ENCODE peak calls at places on chromosome 5, in eight cellular contexts. J is endodermal cell, A is GM23248, F is mesendoderm, U is fibroblast of lung, W is neuronal stem cell, X is PC-3, G is MM.1S. M is an unnamed sample.

GRCh38 chr5:97735209-97735608 is 552.2 kb upstream of the RIOK2 start:
- DNase-seq in J (no peak), A (peak), F (no peak), U (peak), W (no peak), X (peak), G (no peak), M (no peak)

GRCh38 chr5:132677191-132677590 is 3.4 kb downstream of the IL4 start:
- DNase-seq in J (peak), A (peak), F (peak), U (peak), W (no peak), X (peak), G (no peak), M (peak)

GRCh38 chr5:17121776-17122175 is 95.7 kb upstream of the BASP1 start:
- DNase-seq in J (no peak), A (no peak), F (no peak), U (no peak), W (no peak), X (no peak), G (no peak), M (no peak)

GRCh38 chr5:65100846-65101678 is 332.3 kb downstream of the CWC27 start:
- DNase-seq in J (peak), A (peak), F (peak), U (peak), W (peak), X (peak), G (peak), M (peak)

GRCh38 chr5:137708796-137709559 is 26.9 kb downstream of the KLHL3 start:
- DNase-seq in J (peak), A (no peak), F (no peak), U (no peak), W (no peak), X (no peak), G (peak), M (no peak)

GRCh38 chr5:134525687-134526482 is 415 bp downstream of the JADE2 start:
- DNase-seq in J (peak), A (peak), F (peak), U (peak), W (peak), X (peak), G (peak), M (peak)

GRCh38 chr5:65790371-65791163 is 68.6 kb downstream of the NLN start:
- DNase-seq in J (no peak), A (no peak), F (peak), U (no peak), W (no peak), X (no peak), G (peak), M (no peak)

GRCh38 chr5:157335534-157336422 is 69.9 kb downstream of the CYFIP2 start:
- DNase-seq in J (no peak), A (peak), F (no peak), U (no peak), W (no peak), X (peak), G (no peak), M (no peak)

GRCh38 chr5:14928661-14929060 is 57.1 kb upstream of the ANKH start:
- DNase-seq in J (no peak), A (no peak), F (no peak), U (peak), W (no peak), X (peak), G (no peak), M (no peak)

GRCh38 chr5:123976393-123977029 is 464.5 kb downstream of the CSNK1G3 start:
- DNase-seq in J (no peak), A (no peak), F (no peak), U (no peak), W (no peak), X (no peak), G (peak), M (no peak)

GRCh38 chr5:148145916-148146315 is 22.4 kb upstream of the SPINK14 start:
- DNase-seq in J (no peak), A (peak), F (peak), U (peak), W (no peak), X (peak), G (no peak), M (peak)

GRCh38 chr5:177354256-177354655 is 2.8 kb upstream of the LMAN2 start:
- DNase-seq in J (no peak), A (no peak), F (no peak), U (no peak), W (no peak), X (no peak), G (no peak), M (peak)

GRCh38 chr5:59673438-59674058 is 220.0 kb downstream of the PDE4D start:
- DNase-seq in J (no peak), A (peak), F (peak), U (peak), W (peak), X (peak), G (peak), M (peak)

GRCh38 chr5:133882801-133883200 is 85.6 kb downstream of the C5orf15 start:
- DNase-seq in J (no peak), A (no peak), F (no peak), U (no peak), W (no peak), X (no peak), G (no peak), M (no peak)

GRCh38 chr5:6827815-6828214 is 114.6 kb downstream of the TENT4A start:
- DNase-seq in J (no peak), A (no peak), F (peak), U (no peak), W (no peak), X (no peak), G (peak), M (no peak)

GRCh38 chr5:111013011-111013410 is 58.5 kb upstream of the TSLP start:
- DNase-seq in J (no peak), A (peak), F (no peak), U (peak), W (no peak), X (peak), G (no peak), M (no peak)

GRCh38 chr5:25255128-25255527 is 610.4 kb upstream of the CDH10 start:
- DNase-seq in J (no peak), A (no peak), F (no peak), U (no peak), W (no peak), X (peak), G (no peak), M (no peak)

GRCh38 chr5:68240196-68240595 is 24.6 kb downstream of the PIK3R1 start:
- DNase-seq in J (no peak), A (no peak), F (no peak), U (no peak), W (no peak), X (no peak), G (no peak), M (no peak)

GRCh38 chr5:32071351-32071944 is 102.7 kb downstream of the GOLPH3 start:
- DNase-seq in J (no peak), A (peak), F (no peak), U (peak), W (no peak), X (peak), G (no peak), M (no peak)

GRCh38 chr5:89471556-89471955 is 588.6 kb upstream of the MEF2C start:
- DNase-seq in J (no peak), A (peak), F (no peak), U (peak), W (no peak), X (no peak), G (no peak), M (no peak)

GRCh38 chr5:135486679-135487395 is 34.7 kb upstream of the TIFAB start:
- DNase-seq in J (no peak), A (no peak), F (no peak), U (no peak), W (no peak), X (no peak), G (no peak), M (no peak)

GRCh38 chr5:67294266-67294938 is 97.8 kb upstream of the CD180 start:
- DNase-seq in J (no peak), A (no peak), F (no peak), U (no peak), W (no peak), X (no peak), G (no peak), M (no peak)

GRCh38 chr5:172906436-172906835 is 52.8 kb upstream of the RPL26L1 start:
- DNase-seq in J (peak), A (peak), F (peak), U (peak), W (no peak), X (no peak), G (no peak), M (no peak)

GRCh38 chr5:98796197-98796972 is 22.9 kb downstream of the RGMB start:
- DNase-seq in J (peak), A (peak), F (peak), U (peak), W (peak), X (peak), G (peak), M (peak)

GRCh38 chr5:133727636-133728035 is 115.3 kb upstream of the FSTL4 start:
- DNase-seq in J (no peak), A (peak), F (no peak), U (peak), W (no peak), X (no peak), G (no peak), M (no peak)

GRCh38 chr5:6659941-6660684 is 26.9 kb downstream of the SRD5A1 start:
- DNase-seq in J (no peak), A (no peak), F (no peak), U (no peak), W (no peak), X (no peak), G (no peak), M (no peak)

GRCh38 chr5:16723821-16724220 is 107.0 kb upstream of the RETREG1 start:
- DNase-seq in J (no peak), A (no peak), F (no peak), U (no peak), W (no peak), X (no peak), G (no peak), M (no peak)

GRCh38 chr5:93600409-93601052 is 17.5 kb downstream of the NR2F1 start:
- DNase-seq in J (no peak), A (no peak), F (no peak), U (peak), W (no peak), X (no peak), G (no peak), M (no peak)

GRCh38 chr5:173155912-173156311 is 11.6 kb downstream of the BNIP1 start:
- DNase-seq in J (no peak), A (no peak), F (no peak), U (no peak), W (no peak), X (no peak), G (no peak), M (no peak)

GRCh38 chr5:7794301-7794700 is 56.6 kb downstream of the CFAP90 start:
- DNase-seq in J (no peak), A (no peak), F (no peak), U (no peak), W (no peak), X (no peak), G (no peak), M (no peak)

GRCh38 chr5:153517105-153517700 is 26.7 kb downstream of the GRIA1 start:
- DNase-seq in J (peak), A (no peak), F (no peak), U (no peak), W (no peak), X (no peak), G (no peak), M (no peak)

GRCh38 chr5:58056546-58056945 is 403.3 kb downstream of the PLK2 start:
- DNase-seq in J (no peak), A (peak), F (no peak), U (peak), W (no peak), X (peak), G (no peak), M (no peak)

GRCh38 chr5:5891350-5891749 is 468.9 kb downstream of the ICE1 start:
- DNase-seq in J (no peak), A (peak), F (peak), U (peak), W (no peak), X (peak), G (no peak), M (no peak)

GRCh38 chr5:73119492-73120157 is 750 bp upstream of the TMEM171 start:
- DNase-seq in J (peak), A (no peak), F (peak), U (no peak), W (no peak), X (no peak), G (no peak), M (no peak)

GRCh38 chr5:57408714-57409113 is 73.9 kb downstream of the ACTBL2 start:
- DNase-seq in J (no peak), A (peak), F (no peak), U (peak), W (no peak), X (no peak), G (no peak), M (no peak)

GRCh38 chr5:107542428-107542827 is 128.3 kb downstream of the EFNA5 start:
- DNase-seq in J (no peak), A (peak), F (no peak), U (peak), W (no peak), X (peak), G (no peak), M (peak)

GRCh38 chr5:160466889-160467554 is 45.4 kb downstream of the PTTG1 start:
- DNase-seq in J (no peak), A (no peak), F (no peak), U (peak), W (no peak), X (peak), G (peak), M (peak)

GRCh38 chr5:109876941-109877669 is 187.4 kb downstream of the MAN2A1 start:
- DNase-seq in J (peak), A (peak), F (peak), U (peak), W (no peak), X (peak), G (no peak), M (no peak)

GRCh38 chr5:124602925-124603650 is 143.4 kb downstream of the ZNF608 start:
- DNase-seq in J (no peak), A (peak), F (no peak), U (no peak), W (no peak), X (no peak), G (no peak), M (no peak)

GRCh38 chr5:131659841-131660240 is 24.8 kb upstream of the RAPGEF6 start:
- DNase-seq in J (no peak), A (no peak), F (no peak), U (no peak), W (no peak), X (no peak), G (no peak), M (no peak)
- H3K9ac ChIP-seq in J (no peak), A (no peak), F (no peak), U (no peak), W (no peak), X (no peak), G (no peak), M (no peak)

GRCh38 chr5:119312403-119312802 is 43.4 kb upstream of the TNFAIP8 start:
- DNase-seq in J (peak), A (no peak), F (no peak), U (no peak), W (no peak), X (no peak), G (no peak), M (no peak)

GRCh38 chr5:119316116-119316515 is 39.7 kb upstream of the TNFAIP8 start:
- DNase-seq in J (peak), A (no peak), F (peak), U (no peak), W (no peak), X (no peak), G (no peak), M (no peak)

GRCh38 chr5:119315516-119315949 is 40.3 kb upstream of the TNFAIP8 start:
- DNase-seq in J (peak), A (peak), F (peak), U (no peak), W (no peak), X (peak), G (peak), M (peak)

GRCh38 chr5:119313207-119313606 is 42.6 kb upstream of the TNFAIP8 start:
- DNase-seq in J (no peak), A (no peak), F (no peak), U (no peak), W (no peak), X (no peak), G (no peak), M (no peak)

GRCh38 chr5:119313876-119314605 is 41.8 kb upstream of the TNFAIP8 start:
- DNase-seq in J (peak), A (no peak), F (peak), U (no peak), W (no peak), X (no peak), G (no peak), M (no peak)
- H3K9ac ChIP-seq in J (no peak), A (no peak), F (no peak), U (no peak), W (no peak), X (no peak), G (no peak), M (no peak)

GRCh38 chr5:142441638-142442037 is 116.8 kb upstream of the SPRY4 start:
- DNase-seq in J (no peak), A (peak), F (no peak), U (no peak), W (no peak), X (no peak), G (no peak), M (no peak)
- H3K9ac ChIP-seq in J (no peak), A (no peak), F (no peak), U (no peak), W (no peak), X (no peak), G (no peak), M (no peak)

GRCh38 chr5:131679911-131680310 is 44.9 kb upstream of the RAPGEF6 start:
- DNase-seq in J (no peak), A (peak), F (no peak), U (peak), W (no peak), X (no peak), G (no peak), M (no peak)

GRCh38 chr5:131671994-131672655 is 37.1 kb upstream of the RAPGEF6 start:
- DNase-seq in J (no peak), A (peak), F (peak), U (peak), W (peak), X (peak), G (no peak), M (peak)

GRCh38 chr5:131682175-131682574 is 47.1 kb upstream of the RAPGEF6 start:
- DNase-seq in J (no peak), A (no peak), F (no peak), U (no peak), W (no peak), X (no peak), G (no peak), M (no peak)

GRCh38 chr5:131672791-131673190 is 37.8 kb upstream of the RAPGEF6 start:
- DNase-seq in J (no peak), A (peak), F (no peak), U (peak), W (no peak), X (no peak), G (no peak), M (no peak)

DNA sequence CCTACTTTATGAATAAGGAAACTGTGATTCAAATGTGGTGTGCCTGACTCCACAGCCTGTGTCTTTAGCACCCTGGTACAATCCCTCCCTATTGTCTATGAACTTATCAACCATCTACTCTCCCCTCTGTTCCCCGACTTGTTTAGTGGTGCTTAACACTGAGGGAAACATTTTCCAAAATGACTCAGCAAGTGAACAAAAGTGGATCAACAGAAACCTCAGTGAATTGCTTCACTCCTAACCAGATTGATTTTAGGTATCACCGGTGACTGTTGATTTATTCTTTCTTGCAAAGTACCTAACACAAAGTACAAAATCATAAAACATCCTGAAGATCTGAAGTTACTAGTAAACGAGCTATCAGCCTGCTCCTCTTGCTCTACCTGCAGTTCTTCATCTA is 42.1 kb upstream of the RAPGEF6 start:
- DNase-seq in J (no peak), A (no peak), F (no peak), U (peak), W (no peak), X (no peak), G (no peak), M (no peak)
- H3K9ac ChIP-seq in J (no peak), A (no peak), F (no peak), U (no peak), W (no peak), X (no peak), G (no peak), M (no peak)

DNA sequence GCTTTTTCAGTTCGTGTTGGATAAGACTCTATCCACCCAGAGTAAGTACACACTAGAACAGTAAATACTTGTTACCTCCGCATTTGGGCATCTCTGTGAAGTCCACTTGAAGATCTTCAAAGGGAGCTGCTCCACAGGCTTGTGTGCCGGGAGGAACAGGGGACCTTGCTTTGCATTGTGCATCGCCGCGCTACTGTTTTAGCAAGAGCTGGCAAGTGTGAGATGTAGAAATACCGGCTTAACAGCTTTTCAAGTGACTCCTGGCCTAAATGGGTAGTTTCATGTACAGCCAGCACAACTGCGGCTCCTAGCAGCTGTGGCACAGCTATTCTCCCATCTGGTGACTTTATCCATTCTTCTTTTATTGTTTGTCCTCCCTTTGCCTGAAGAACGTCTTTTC is 8.4 kb upstream of the ZNF354C start:
- DNase-seq in J (no peak), A (no peak), F (no peak), U (no peak), W (no peak), X (peak), G (no peak), M (no peak)
- H3K9ac ChIP-seq in J (no peak), A (no peak), F (no peak), U (no peak), W (no peak), X (no peak), G (no peak), M (no peak)

GRCh38 chr5:149932445-149933350 is 11.9 kb downstream of the PDE6A start:
- DNase-seq in J (peak), A (peak), F (peak), U (no peak), W (no peak), X (peak), G (no peak), M (peak)

GRCh38 chr5:149930754-149931574 is 13.6 kb downstream of the PDE6A start:
- DNase-seq in J (no peak), A (no peak), F (no peak), U (no peak), W (no peak), X (no peak), G (no peak), M (no peak)

GRCh38 chr5:149930060-149930753 is 14.4 kb downstream of the PDE6A start:
- DNase-seq in J (no peak), A (peak), F (no peak), U (no peak), W (no peak), X (no peak), G (no peak), M (no peak)

GRCh38 chr5:149935431-149935901 is 9.1 kb downstream of the PDE6A start:
- DNase-seq in J (no peak), A (no peak), F (no peak), U (no peak), W (no peak), X (no peak), G (no peak), M (peak)

DNA sequence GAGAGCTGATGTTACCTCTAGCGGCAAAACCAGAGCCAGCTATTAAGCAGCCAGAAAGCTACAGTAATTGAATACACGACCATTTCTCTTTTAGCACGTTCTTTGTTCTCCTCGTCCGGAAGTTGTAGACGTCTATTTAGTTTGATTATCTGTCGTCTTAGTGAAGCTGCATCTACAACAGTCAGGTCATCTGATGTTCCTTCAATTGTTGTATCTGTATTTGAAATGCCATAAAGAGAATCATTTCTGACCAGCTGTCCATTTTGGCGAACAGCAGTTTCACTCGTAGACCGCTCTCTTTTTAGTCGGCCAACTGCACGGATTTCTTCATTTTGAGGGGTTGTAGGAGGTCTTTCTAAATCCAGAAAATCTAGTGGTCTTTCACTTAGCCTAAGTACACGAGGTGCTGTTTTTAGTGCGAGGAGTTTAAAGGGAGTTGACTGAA is 12.6 kb downstream of the PDE6A start:
- DNase-seq in J (no peak), A (peak), F (no peak), U (no peak), W (no peak), X (no peak), G (no peak), M (no peak)
- H3K9ac ChIP-seq in J (no peak), A (peak), F (no peak), U (no peak), W (no peak), X (peak), G (no peak), M (no peak)

GRCh38 chr5:169534939-169535338 is 48.6 kb upstream of the SPDL1 start:
- DNase-seq in J (no peak), A (no peak), F (no peak), U (no peak), W (no peak), X (no peak), G (no peak), M (no peak)
- H3K9ac ChIP-seq in J (no peak), A (no peak), F (no peak), U (no peak), W (no peak), X (no peak), G (no peak), M (no peak)

GRCh38 chr5:145834554-145834916 is 607 bp downstream of the PRELID2 start:
- DNase-seq in J (no peak), A (no peak), F (no peak), U (peak), W (no peak), X (no peak), G (no peak), M (no peak)
- H3K9ac ChIP-seq in J (peak), A (peak), F (no peak), U (no peak), W (no peak), X (peak), G (peak), M (peak)